ENCODE peak calls at places on chromosomes 16 and 17, in eight cellular contexts. One of them, this sample, is unnamed.

GRCh38 chr16:67423634-67424575 is 7.0 kb upstream of the HSD11B2 start:
- DNase-seq in ovary: no peak
- DNase-seq in IMR-90: no peak
- DNase-seq in CD8-positive, alpha-beta T cell: no peak
- DNase-seq in lower lobe of right lung: no peak
- DNase-seq in breast epithelium: no peak
- DNase-seq in upper lobe of right lung: no peak
- DNase-seq in dorsolateral prefrontal cortex: no peak
- DNase-seq in this sample: no peak

GRCh38 chr16:12436201-12436657 is 367.5 kb downstream of the CPPED1 start:
- DNase-seq in ovary: no peak
- DNase-seq in IMR-90: no peak
- DNase-seq in CD8-positive, alpha-beta T cell: no peak
- DNase-seq in lower lobe of right lung: no peak
- DNase-seq in breast epithelium: no peak
- DNase-seq in upper lobe of right lung: no peak
- DNase-seq in dorsolateral prefrontal cortex: no peak
- DNase-seq in this sample: no peak

GRCh38 chr17:68821860-68822693 is 133.1 kb downstream of the ABCA8 start:
- DNase-seq in ovary: no peak
- DNase-seq in IMR-90: peak
- DNase-seq in CD8-positive, alpha-beta T cell: no peak
- DNase-seq in lower lobe of right lung: no peak
- DNase-seq in breast epithelium: no peak
- DNase-seq in upper lobe of right lung: no peak
- DNase-seq in dorsolateral prefrontal cortex: no peak
- DNase-seq in this sample: no peak

GRCh38 chr16:27108826-27109665 is 42.3 kb downstream of the C16orf82 start:
- DNase-seq in ovary: no peak
- DNase-seq in IMR-90: no peak
- DNase-seq in CD8-positive, alpha-beta T cell: no peak
- DNase-seq in lower lobe of right lung: no peak
- DNase-seq in breast epithelium: no peak
- DNase-seq in upper lobe of right lung: no peak
- DNase-seq in dorsolateral prefrontal cortex: no peak
- DNase-seq in this sample: peak

GRCh38 chr17:62995377-62995885 is 29.4 kb downstream of the TANC2 start:
- DNase-seq in ovary: no peak
- DNase-seq in IMR-90: peak
- DNase-seq in CD8-positive, alpha-beta T cell: no peak
- DNase-seq in lower lobe of right lung: no peak
- DNase-seq in breast epithelium: no peak
- DNase-seq in upper lobe of right lung: no peak
- DNase-seq in dorsolateral prefrontal cortex: no peak
- DNase-seq in this sample: no peak

GRCh38 chr17:17004251-17004996 is 32.5 kb upstream of the TNFRSF13B start:
- DNase-seq in ovary: peak
- DNase-seq in IMR-90: no peak
- DNase-seq in CD8-positive, alpha-beta T cell: no peak
- DNase-seq in lower lobe of right lung: no peak
- DNase-seq in breast epithelium: no peak
- DNase-seq in upper lobe of right lung: peak
- DNase-seq in dorsolateral prefrontal cortex: no peak
- DNase-seq in this sample: no peak

GRCh38 chr16:27114006-27114405 is 47.3 kb downstream of the C16orf82 start:
- DNase-seq in ovary: no peak
- DNase-seq in IMR-90: no peak
- DNase-seq in CD8-positive, alpha-beta T cell: no peak
- DNase-seq in lower lobe of right lung: no peak
- DNase-seq in breast epithelium: no peak
- DNase-seq in upper lobe of right lung: no peak
- DNase-seq in dorsolateral prefrontal cortex: no peak
- DNase-seq in this sample: peak

GRCh38 chr17:68456529-68457167 is 648 bp downstream of the WIPI1 start:
- DNase-seq in ovary: peak
- DNase-seq in IMR-90: peak
- DNase-seq in CD8-positive, alpha-beta T cell: no peak
- DNase-seq in lower lobe of right lung: peak
- DNase-seq in breast epithelium: peak
- DNase-seq in upper lobe of right lung: peak
- DNase-seq in dorsolateral prefrontal cortex: peak
- DNase-seq in this sample: no peak

GRCh38 chr16:49839462-49839825 is 16.5 kb downstream of the ZNF423 start:
- DNase-seq in ovary: no peak
- DNase-seq in IMR-90: no peak
- DNase-seq in CD8-positive, alpha-beta T cell: no peak
- DNase-seq in lower lobe of right lung: no peak
- DNase-seq in breast epithelium: no peak
- DNase-seq in upper lobe of right lung: no peak
- DNase-seq in dorsolateral prefrontal cortex: no peak
- DNase-seq in this sample: no peak

GRCh38 chr16:1453316-1453715 is 9.0 kb upstream of the CCDC154 start:
- DNase-seq in ovary: no peak
- DNase-seq in IMR-90: no peak
- DNase-seq in CD8-positive, alpha-beta T cell: no peak
- DNase-seq in lower lobe of right lung: no peak
- DNase-seq in breast epithelium: no peak
- DNase-seq in upper lobe of right lung: no peak
- DNase-seq in dorsolateral prefrontal cortex: no peak
- DNase-seq in this sample: no peak

GRCh38 chr17:82030470-82031302 is 792 bp upstream of the RAC3 start:
- DNase-seq in ovary: peak
- DNase-seq in IMR-90: peak
- DNase-seq in CD8-positive, alpha-beta T cell: peak
- DNase-seq in lower lobe of right lung: peak
- DNase-seq in breast epithelium: peak
- DNase-seq in upper lobe of right lung: peak
- DNase-seq in dorsolateral prefrontal cortex: peak
- DNase-seq in this sample: peak

GRCh38 chr16:9047689-9048301 is 43.6 kb upstream of the HAPSTR1 start:
- DNase-seq in ovary: peak
- DNase-seq in IMR-90: peak
- DNase-seq in CD8-positive, alpha-beta T cell: no peak
- DNase-seq in lower lobe of right lung: peak
- DNase-seq in breast epithelium: peak
- DNase-seq in upper lobe of right lung: peak
- DNase-seq in dorsolateral prefrontal cortex: peak
- DNase-seq in this sample: no peak

GRCh38 chr16:49276646-49277385 is 4.8 kb downstream of the CBLN1 start:
- DNase-seq in ovary: no peak
- DNase-seq in IMR-90: no peak
- DNase-seq in CD8-positive, alpha-beta T cell: no peak
- DNase-seq in lower lobe of right lung: no peak
- DNase-seq in breast epithelium: no peak
- DNase-seq in upper lobe of right lung: no peak
- DNase-seq in dorsolateral prefrontal cortex: no peak
- DNase-seq in this sample: no peak

GRCh38 chr16:86980644-86981043 is 336.5 kb downstream of the C16orf95 start:
- DNase-seq in ovary: no peak
- DNase-seq in IMR-90: no peak
- DNase-seq in CD8-positive, alpha-beta T cell: no peak
- DNase-seq in lower lobe of right lung: no peak
- DNase-seq in breast epithelium: no peak
- DNase-seq in upper lobe of right lung: no peak
- DNase-seq in dorsolateral prefrontal cortex: no peak
- DNase-seq in this sample: no peak

GRCh38 chr17:42623732-42624596 is 14.5 kb downstream of the TUBG1 start:
- DNase-seq in ovary: no peak
- DNase-seq in IMR-90: peak
- DNase-seq in CD8-positive, alpha-beta T cell: no peak
- DNase-seq in lower lobe of right lung: no peak
- DNase-seq in breast epithelium: no peak
- DNase-seq in upper lobe of right lung: no peak
- DNase-seq in dorsolateral prefrontal cortex: no peak
- DNase-seq in this sample: no peak

GRCh38 chr16:4465977-4466779 is 8.2 kb downstream of the NMRAL1 start:
- DNase-seq in ovary: no peak
- DNase-seq in IMR-90: no peak
- DNase-seq in CD8-positive, alpha-beta T cell: peak
- DNase-seq in lower lobe of right lung: no peak
- DNase-seq in breast epithelium: no peak
- DNase-seq in upper lobe of right lung: no peak
- DNase-seq in dorsolateral prefrontal cortex: no peak
- DNase-seq in this sample: no peak

GRCh38 chr17:78969865-78970264 is 9.9 kb downstream of the LGALS3BP start:
- DNase-seq in ovary: no peak
- DNase-seq in IMR-90: no peak
- DNase-seq in CD8-positive, alpha-beta T cell: no peak
- DNase-seq in lower lobe of right lung: no peak
- DNase-seq in breast epithelium: no peak
- DNase-seq in upper lobe of right lung: no peak
- DNase-seq in dorsolateral prefrontal cortex: no peak
- DNase-seq in this sample: no peak

GRCh38 chr17:67574658-67575293 is 143.0 kb upstream of the NOL11 start:
- DNase-seq in ovary: no peak
- DNase-seq in IMR-90: no peak
- DNase-seq in CD8-positive, alpha-beta T cell: peak
- DNase-seq in lower lobe of right lung: no peak
- DNase-seq in breast epithelium: no peak
- DNase-seq in upper lobe of right lung: no peak
- DNase-seq in dorsolateral prefrontal cortex: no peak
- DNase-seq in this sample: no peak

GRCh38 chr16:88983157-88983556 is 6.2 kb upstream of the CBFA2T3 start:
- DNase-seq in ovary: no peak
- DNase-seq in IMR-90: no peak
- DNase-seq in CD8-positive, alpha-beta T cell: no peak
- DNase-seq in lower lobe of right lung: no peak
- DNase-seq in breast epithelium: no peak
- DNase-seq in upper lobe of right lung: no peak
- DNase-seq in dorsolateral prefrontal cortex: no peak
- DNase-seq in this sample: no peak

GRCh38 chr17:56973520-56973919 is 4.4 kb upstream of the SCPEP1 start:
- DNase-seq in ovary: no peak
- DNase-seq in IMR-90: peak
- DNase-seq in CD8-positive, alpha-beta T cell: no peak
- DNase-seq in lower lobe of right lung: no peak
- DNase-seq in breast epithelium: no peak
- DNase-seq in upper lobe of right lung: no peak
- DNase-seq in dorsolateral prefrontal cortex: no peak
- DNase-seq in this sample: no peak

GRCh38 chr16:15985144-15985543 is 35.7 kb downstream of the ABCC1 start:
- DNase-seq in ovary: no peak
- DNase-seq in IMR-90: no peak
- DNase-seq in CD8-positive, alpha-beta T cell: no peak
- DNase-seq in lower lobe of right lung: no peak
- DNase-seq in breast epithelium: no peak
- DNase-seq in upper lobe of right lung: no peak
- DNase-seq in dorsolateral prefrontal cortex: no peak
- DNase-seq in this sample: no peak

GRCh38 chr16:15990902-15991301 is 41.5 kb downstream of the ABCC1 start:
- DNase-seq in ovary: no peak
- DNase-seq in IMR-90: no peak
- DNase-seq in CD8-positive, alpha-beta T cell: no peak
- DNase-seq in lower lobe of right lung: no peak
- DNase-seq in breast epithelium: no peak
- DNase-seq in upper lobe of right lung: no peak
- DNase-seq in dorsolateral prefrontal cortex: no peak
- DNase-seq in this sample: no peak

GRCh38 chr16:15983898-15984297 is 34.5 kb downstream of the ABCC1 start:
- DNase-seq in ovary: no peak
- DNase-seq in IMR-90: peak
- DNase-seq in CD8-positive, alpha-beta T cell: no peak
- DNase-seq in lower lobe of right lung: no peak
- DNase-seq in breast epithelium: no peak
- DNase-seq in upper lobe of right lung: no peak
- DNase-seq in dorsolateral prefrontal cortex: no peak
- DNase-seq in this sample: no peak

GRCh38 chr16:15986261-15986660 is 36.8 kb downstream of the ABCC1 start:
- DNase-seq in ovary: no peak
- DNase-seq in IMR-90: no peak
- DNase-seq in CD8-positive, alpha-beta T cell: no peak
- DNase-seq in lower lobe of right lung: no peak
- DNase-seq in breast epithelium: no peak
- DNase-seq in upper lobe of right lung: no peak
- DNase-seq in dorsolateral prefrontal cortex: no peak
- DNase-seq in this sample: no peak

GRCh38 chr16:15988268-15989013 is 39.0 kb downstream of the ABCC1 start:
- DNase-seq in ovary: no peak
- DNase-seq in IMR-90: peak
- DNase-seq in CD8-positive, alpha-beta T cell: no peak
- DNase-seq in lower lobe of right lung: no peak
- DNase-seq in breast epithelium: no peak
- DNase-seq in upper lobe of right lung: no peak
- DNase-seq in dorsolateral prefrontal cortex: no peak
- DNase-seq in this sample: no peak
- TF ChIP-seq CTCF in ovary: no peak
- TF ChIP-seq CTCF in IMR-90: no peak
- TF ChIP-seq CTCF in CD8-positive, alpha-beta T cell: no peak
- TF ChIP-seq CTCF in lower lobe of right lung: no peak
- TF ChIP-seq CTCF in breast epithelium: no peak
- TF ChIP-seq CTCF in upper lobe of right lung: no peak
- TF ChIP-seq CTCF in dorsolateral prefrontal cortex: no peak
- TF ChIP-seq CTCF in this sample: no peak

GRCh38 chr16:3413730-3414379 is 12.8 kb downstream of the ZNF174 start:
- DNase-seq in ovary: no peak
- DNase-seq in IMR-90: no peak
- DNase-seq in CD8-positive, alpha-beta T cell: no peak
- DNase-seq in lower lobe of right lung: no peak
- DNase-seq in breast epithelium: no peak
- DNase-seq in upper lobe of right lung: no peak
- DNase-seq in dorsolateral prefrontal cortex: no peak
- DNase-seq in this sample: no peak

GRCh38 chr16:3408561-3409197 is 7.7 kb downstream of the ZNF174 start:
- DNase-seq in ovary: no peak
- DNase-seq in IMR-90: no peak
- DNase-seq in CD8-positive, alpha-beta T cell: no peak
- DNase-seq in lower lobe of right lung: no peak
- DNase-seq in breast epithelium: no peak
- DNase-seq in upper lobe of right lung: no peak
- DNase-seq in dorsolateral prefrontal cortex: no peak
- DNase-seq in this sample: no peak
- TF ChIP-seq CTCF in ovary: no peak
- TF ChIP-seq CTCF in IMR-90: no peak
- TF ChIP-seq CTCF in CD8-positive, alpha-beta T cell: no peak
- TF ChIP-seq CTCF in lower lobe of right lung: no peak
- TF ChIP-seq CTCF in breast epithelium: no peak
- TF ChIP-seq CTCF in upper lobe of right lung: no peak
- TF ChIP-seq CTCF in dorsolateral prefrontal cortex: no peak
- TF ChIP-seq CTCF in this sample: no peak

GRCh38 chr17:6286239-6286638 is 148.7 kb downstream of the AIPL1 start:
- DNase-seq in ovary: no peak
- DNase-seq in IMR-90: no peak
- DNase-seq in CD8-positive, alpha-beta T cell: no peak
- DNase-seq in lower lobe of right lung: no peak
- DNase-seq in breast epithelium: no peak
- DNase-seq in upper lobe of right lung: no peak
- DNase-seq in dorsolateral prefrontal cortex: no peak
- DNase-seq in this sample: no peak

GRCh38 chr17:6290488-6291196 is 144.3 kb downstream of the AIPL1 start:
- DNase-seq in ovary: no peak
- DNase-seq in IMR-90: no peak
- DNase-seq in CD8-positive, alpha-beta T cell: no peak
- DNase-seq in lower lobe of right lung: no peak
- DNase-seq in breast epithelium: no peak
- DNase-seq in upper lobe of right lung: no peak
- DNase-seq in dorsolateral prefrontal cortex: no peak
- DNase-seq in this sample: no peak
- TF ChIP-seq CTCF in ovary: no peak
- TF ChIP-seq CTCF in IMR-90: no peak
- TF ChIP-seq CTCF in CD8-positive, alpha-beta T cell: no peak
- TF ChIP-seq CTCF in lower lobe of right lung: no peak
- TF ChIP-seq CTCF in breast epithelium: no peak
- TF ChIP-seq CTCF in upper lobe of right lung: no peak
- TF ChIP-seq CTCF in dorsolateral prefrontal cortex: no peak
- TF ChIP-seq CTCF in this sample: no peak

GRCh38 chr16:84504420-84505248 is at the start of gene MEAK7:
- DNase-seq in ovary: peak
- DNase-seq in IMR-90: peak
- DNase-seq in CD8-positive, alpha-beta T cell: peak
- DNase-seq in lower lobe of right lung: peak
- DNase-seq in breast epithelium: peak
- DNase-seq in upper lobe of right lung: peak
- DNase-seq in dorsolateral prefrontal cortex: peak
- DNase-seq in this sample: peak
- TF ChIP-seq CTCF in ovary: peak
- TF ChIP-seq CTCF in IMR-90: peak
- TF ChIP-seq CTCF in CD8-positive, alpha-beta T cell: no peak
- TF ChIP-seq CTCF in lower lobe of right lung: no peak
- TF ChIP-seq CTCF in breast epithelium: no peak
- TF ChIP-seq CTCF in upper lobe of right lung: peak
- TF ChIP-seq CTCF in dorsolateral prefrontal cortex: no peak
- TF ChIP-seq CTCF in this sample: peak

This sample was measured in type B pancreatic cell.